ENCODE peak calls at places on chromosomes 7 and 10, in four cellular contexts. One of them, this sample, is unnamed.

GRCh38 chr10:30831876-30832726 is 199.6 kb downstream of the ZNF438 start:
- DNase-seq in WTC11: no peak
- DNase-seq in K562: no peak
- DNase-seq in HepG2: no peak
- DNase-seq in this sample: no peak

GRCh38 chr10:54869022-54869421 is 68.0 kb upstream of the PCDH15 start:
- DNase-seq in K562: no peak
- DNase-seq in HepG2: no peak
- DNase-seq in WTC11: no peak
- DNase-seq in this sample: no peak

GRCh38 chr7:70208236-70209063 is 610.2 kb downstream of the AUTS2 start:
- DNase-seq in HepG2: no peak
- DNase-seq in WTC11: no peak
- DNase-seq in K562: no peak
- DNase-seq in this sample: no peak

GRCh38 chr7:134593530-134594392 is 44.9 kb downstream of the AKR1B15 start:
- DNase-seq in K562: peak
- DNase-seq in WTC11: no peak
- DNase-seq in HepG2: peak
- DNase-seq in this sample: no peak

GRCh38 chr7:116173051-116174028 is 37.0 kb upstream of the TES start:
- DNase-seq in WTC11: no peak
- DNase-seq in K562: peak
- DNase-seq in HepG2: peak
- DNase-seq in this sample: peak

GRCh38 chr10:94626476-94626875 is 57.1 kb upstream of the CYP2C18 start:
- DNase-seq in HepG2: no peak
- DNase-seq in K562: no peak
- DNase-seq in WTC11: no peak
- DNase-seq in this sample: no peak

GRCh38 chr7:139648941-139649425 is 125.5 kb downstream of the CLEC2L start:
- DNase-seq in K562: no peak
- DNase-seq in HepG2: no peak
- DNase-seq in WTC11: no peak
- DNase-seq in this sample: no peak

GRCh38 chr10:70355234-70356021 is 27.0 kb downstream of the LRRC20 start:
- DNase-seq in HepG2: no peak
- DNase-seq in K562: no peak
- DNase-seq in WTC11: no peak
- DNase-seq in this sample: no peak

GRCh38 chr10:127863231-127863825 is 29.4 kb downstream of the CLRN3 start:
- DNase-seq in WTC11: no peak
- DNase-seq in K562: no peak
- DNase-seq in HepG2: no peak
- DNase-seq in this sample: no peak

GRCh38 chr10:119680050-119680449 is 28.9 kb downstream of the BAG3 start:
- DNase-seq in WTC11: no peak
- DNase-seq in HepG2: no peak
- DNase-seq in K562: no peak
- DNase-seq in this sample: no peak

GRCh38 chr10:87532696-87533095 is 28.0 kb downstream of the MINPP1 start:
- DNase-seq in K562: no peak
- DNase-seq in HepG2: no peak
- DNase-seq in WTC11: no peak
- DNase-seq in this sample: no peak

GRCh38 chr7:129853661-129854268 is 99.0 kb downstream of the UBE2H start:
- DNase-seq in HepG2: no peak
- DNase-seq in K562: no peak
- DNase-seq in WTC11: no peak
- DNase-seq in this sample: no peak

GRCh38 chr7:66150471-66150870 is 35.8 kb downstream of the CRCP start:
- DNase-seq in K562: no peak
- DNase-seq in WTC11: no peak
- DNase-seq in HepG2: peak
- DNase-seq in this sample: no peak
- TF ChIP-seq SP1 in K562: no peak
- TF ChIP-seq SP1 in WTC11: no peak
- TF ChIP-seq SP1 in HepG2: no peak
- TF ChIP-seq SP1 in this sample: no peak

GRCh38 chr10:58104419-58104818 is 163.3 kb downstream of the IPMK start:
- DNase-seq in WTC11: no peak
- DNase-seq in K562: no peak
- DNase-seq in HepG2: no peak
- DNase-seq in this sample: no peak
- TF ChIP-seq ELF4 in WTC11: no peak
- TF ChIP-seq ELF4 in K562: no peak
- TF ChIP-seq ELF4 in HepG2: no peak
- TF ChIP-seq ELF4 in this sample: no peak

GRCh38 chr10:72013202-72013945 is 49.2 kb downstream of the CHST3 start:
- DNase-seq in K562: no peak
- DNase-seq in WTC11: no peak
- DNase-seq in HepG2: no peak
- DNase-seq in this sample: no peak
- TF ChIP-seq SP1 in K562: no peak
- TF ChIP-seq SP1 in WTC11: no peak
- TF ChIP-seq SP1 in HepG2: no peak
- TF ChIP-seq SP1 in this sample: no peak

GRCh38 chr10:132572545-132572937 is 35.0 kb downstream of the INPP5A start:
- DNase-seq in WTC11: peak
- DNase-seq in HepG2: no peak
- DNase-seq in K562: no peak
- DNase-seq in this sample: peak
- TF ChIP-seq ELF4 in WTC11: no peak
- TF ChIP-seq ELF4 in HepG2: no peak
- TF ChIP-seq ELF4 in K562: no peak
- TF ChIP-seq ELF4 in this sample: no peak

GRCh38 chr10:133114251-133114650 is 26.5 kb downstream of the ADGRA1 start:
- DNase-seq in K562: no peak
- DNase-seq in HepG2: no peak
- DNase-seq in WTC11: no peak
- DNase-seq in this sample: no peak
- TF ChIP-seq SP1 in K562: no peak
- TF ChIP-seq SP1 in HepG2: no peak
- TF ChIP-seq SP1 in WTC11: no peak
- TF ChIP-seq SP1 in this sample: no peak

DNA sequence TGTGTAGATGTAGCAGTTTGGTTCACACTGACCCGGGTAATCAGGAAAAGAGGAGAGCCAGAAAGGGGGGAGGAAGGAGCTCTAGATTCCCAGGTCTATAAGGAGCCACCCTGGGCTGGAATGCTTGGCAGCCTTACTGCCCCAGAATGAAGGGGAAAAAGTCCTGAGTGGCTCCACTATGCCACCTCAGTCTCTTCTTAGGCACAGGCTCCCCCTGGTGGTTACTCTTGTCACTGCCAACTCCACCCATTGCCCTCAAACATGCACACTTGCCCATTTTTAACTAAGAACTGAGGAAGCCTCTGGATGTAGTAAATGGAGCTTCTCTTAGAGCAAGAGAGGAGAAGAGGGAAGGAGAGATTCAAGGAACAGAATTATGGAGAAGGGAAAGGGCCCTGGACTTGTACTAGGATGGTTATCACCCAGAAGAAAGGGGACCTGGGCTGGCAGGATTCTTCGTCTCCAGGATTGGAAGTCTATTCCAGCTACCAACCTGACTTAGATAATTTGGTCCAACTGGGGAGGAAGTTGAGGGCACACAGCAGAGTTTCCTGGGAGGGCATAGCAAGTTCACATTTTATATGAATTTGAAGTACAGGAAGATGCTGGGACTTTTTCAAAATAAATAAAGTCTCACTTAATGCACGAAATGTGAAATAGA is 7.8 kb downstream of the HPS6 start:
- DNase-seq in HepG2: peak
- DNase-seq in K562: peak
- DNase-seq in WTC11: peak
- DNase-seq in this sample: peak
- TF ChIP-seq ELF4 in HepG2: no peak
- TF ChIP-seq ELF4 in K562: no peak
- TF ChIP-seq ELF4 in WTC11: no peak
- TF ChIP-seq ELF4 in this sample: no peak

DNA sequence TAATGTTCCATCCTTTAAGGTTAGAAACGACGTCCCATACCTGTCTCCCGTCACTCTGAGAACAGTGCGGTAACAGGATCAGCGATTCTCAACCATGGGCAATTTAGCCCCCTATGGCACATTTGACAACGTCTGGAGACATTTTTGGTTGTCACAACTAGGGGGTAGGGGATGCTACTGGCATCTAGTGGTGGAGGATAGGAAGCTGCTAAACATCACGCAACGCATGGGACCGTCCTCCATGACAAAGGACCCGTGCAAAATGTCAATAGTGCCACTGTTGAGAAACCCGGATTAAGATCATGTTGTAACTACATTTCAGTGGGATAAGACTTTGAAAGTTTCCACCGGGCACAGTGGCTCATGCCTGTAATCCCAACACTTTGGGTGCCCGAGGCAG is 5.0 kb upstream of the PAXIP1 start:
- DNase-seq in HepG2: peak
- DNase-seq in WTC11: peak
- DNase-seq in K562: peak
- DNase-seq in this sample: peak
- TF ChIP-seq SP1 in HepG2: no peak
- TF ChIP-seq SP1 in WTC11: no peak
- TF ChIP-seq SP1 in K562: no peak
- TF ChIP-seq SP1 in this sample: no peak

DNA sequence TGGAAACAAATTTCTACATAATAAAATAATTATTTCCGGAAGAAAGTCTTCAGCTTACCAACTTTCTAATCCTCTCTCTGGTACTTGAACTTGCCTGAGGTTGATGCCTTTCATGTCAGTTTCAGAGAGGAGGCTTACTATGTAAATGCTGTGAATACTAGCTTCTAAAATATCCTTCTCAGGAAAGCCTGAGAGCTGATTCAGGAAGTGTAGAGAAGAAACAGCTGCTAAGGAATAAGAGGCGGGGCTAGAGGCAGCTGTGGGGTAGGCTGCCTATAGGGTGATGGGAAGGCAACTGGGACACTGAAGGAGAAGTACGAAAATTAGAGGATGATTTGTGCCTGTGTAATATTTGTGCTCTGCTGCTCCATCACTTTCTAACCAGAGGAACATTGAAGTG is 69.3 kb downstream of the AVL9 start:
- DNase-seq in WTC11: no peak
- DNase-seq in HepG2: no peak
- DNase-seq in K562: no peak
- DNase-seq in this sample: no peak
- TF ChIP-seq ELF4 in WTC11: no peak
- TF ChIP-seq ELF4 in HepG2: no peak
- TF ChIP-seq ELF4 in K562: no peak
- TF ChIP-seq ELF4 in this sample: no peak

DNA sequence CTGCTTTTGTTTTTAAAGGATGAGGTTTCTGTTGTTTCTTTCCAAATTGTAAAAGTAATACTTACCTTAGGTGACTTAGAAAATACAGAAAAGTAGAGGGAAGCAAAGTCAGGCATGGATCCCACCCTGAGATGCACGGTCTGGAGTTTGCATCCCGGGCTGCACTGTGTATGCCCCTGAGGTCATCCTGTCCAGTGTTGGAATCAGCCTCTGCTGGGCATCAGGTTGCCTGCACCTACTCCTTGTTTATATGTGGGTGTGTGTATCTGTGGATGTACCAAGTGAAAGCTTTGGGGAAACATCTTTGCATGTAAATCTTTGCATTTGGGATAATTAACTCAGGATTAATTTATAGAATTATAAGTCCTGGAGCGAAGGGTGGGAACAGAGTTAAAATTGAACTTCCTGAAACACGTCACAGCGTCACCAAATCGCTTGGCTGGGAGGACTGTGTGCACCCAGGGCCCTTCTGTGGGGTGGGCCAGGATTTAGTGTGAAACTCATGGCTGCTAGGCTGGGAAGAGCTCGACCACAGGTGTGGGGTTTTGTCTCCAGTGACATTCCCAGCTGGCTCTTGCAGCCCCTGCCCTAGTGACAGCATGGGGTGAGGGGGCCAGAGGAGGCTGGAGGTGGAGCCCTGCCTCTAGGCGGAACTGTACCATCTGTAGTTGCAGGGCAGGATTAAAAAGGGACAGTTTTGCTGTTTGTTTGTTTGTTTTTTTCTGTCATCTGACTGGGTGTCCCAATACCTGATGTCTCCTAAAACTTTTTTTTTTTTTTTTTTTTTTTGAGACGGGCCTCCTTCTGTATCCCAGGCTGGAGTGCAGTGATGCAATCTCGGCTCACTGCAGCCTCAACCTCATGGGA is 28.0 kb downstream of the GTF2IRD1 start:
- DNase-seq in HepG2: no peak
- DNase-seq in K562: no peak
- DNase-seq in WTC11: no peak
- DNase-seq in this sample: no peak
- TF ChIP-seq SP1 in HepG2: no peak
- TF ChIP-seq SP1 in K562: no peak
- TF ChIP-seq SP1 in WTC11: no peak
- TF ChIP-seq SP1 in this sample: no peak

This sample was measured in HEK293T.